ENCODE peak calls at places on chromosomes 2 and 18, in nine cellular contexts. V, I, S, W, Z, J, B, G and R are unnamed samples.

GRCh38 chr2:158692372-158693103 is 102.6 kb upstream of the DAPL1 start:
- DNase-seq in V (no peak), I (no peak), S (no peak), W (no peak), Z (no peak), J (no peak), B (no peak), G (peak), R (no peak)

GRCh38 chr2:43221660-43222471 is 4.5 kb downstream of the ZFP36L2 start:
- DNase-seq in V (no peak), I (peak), S (peak), W (peak), Z (peak), J (peak), B (peak), G (peak), R (peak)

GRCh38 chr2:40123321-40123720 is 328.6 kb downstream of the SLC8A1 start:
- DNase-seq in V (no peak), I (no peak), S (no peak), W (no peak), Z (no peak), J (no peak), B (no peak), G (no peak), R (no peak)

GRCh38 chr2:233865838-233866237 is 2.3 kb downstream of the MSL3B start:
- DNase-seq in V (no peak), I (no peak), S (no peak), W (no peak), Z (no peak), J (no peak), B (no peak), G (peak), R (no peak)

GRCh38 chr2:12584337-12584736 is 132.4 kb upstream of the TRIB2 start:
- DNase-seq in V (no peak), I (no peak), S (no peak), W (no peak), Z (no peak), J (no peak), B (no peak), G (no peak), R (no peak)

GRCh38 chr18:35489913-35490490 is 7.8 kb downstream of the INO80C start:
- DNase-seq in V (no peak), I (no peak), S (no peak), W (no peak), Z (no peak), J (no peak), B (no peak), G (no peak), R (no peak)

GRCh38 chr2:156800781-156801366 is 364.7 kb downstream of the GPD2 start:
- DNase-seq in V (no peak), I (no peak), S (no peak), W (no peak), Z (no peak), J (no peak), B (no peak), G (no peak), R (no peak)

GRCh38 chr18:63213331-63213900 is 106.2 kb downstream of the BCL2 start:
- DNase-seq in V (no peak), I (no peak), S (no peak), W (no peak), Z (no peak), J (no peak), B (no peak), G (peak), R (no peak)

GRCh38 chr2:119586085-119586484 is 41.8 kb downstream of the CFAP221 start:
- DNase-seq in V (no peak), I (no peak), S (no peak), W (no peak), Z (no peak), J (no peak), B (no peak), G (no peak), R (no peak)

GRCh38 chr2:149894226-149894625 is 306.7 kb upstream of the MMADHC start:
- DNase-seq in V (no peak), I (no peak), S (no peak), W (no peak), Z (no peak), J (no peak), B (no peak), G (no peak), R (no peak)

GRCh38 chr18:22171263-22171838 is 2.0 kb downstream of the GATA6 start:
- DNase-seq in V (no peak), I (no peak), S (no peak), W (no peak), Z (no peak), J (no peak), B (no peak), G (no peak), R (no peak)

GRCh38 chr2:78309460-78309859 is 716.0 kb upstream of the REG3G start:
- DNase-seq in V (no peak), I (no peak), S (no peak), W (no peak), Z (no peak), J (no peak), B (no peak), G (no peak), R (no peak)

GRCh38 chr2:54551123-54551756 is 95.1 kb downstream of the SPTBN1 start:
- DNase-seq in V (no peak), I (no peak), S (no peak), W (peak), Z (no peak), J (no peak), B (no peak), G (no peak), R (no peak)

GRCh38 chr2:238290079-238290478 is 1.7 kb upstream of the PER2 start:
- DNase-seq in V (no peak), I (peak), S (no peak), W (peak), Z (peak), J (peak), B (peak), G (peak), R (no peak)

GRCh38 chr2:238289574-238289973 is 1.2 kb upstream of the PER2 start:
- DNase-seq in V (no peak), I (no peak), S (no peak), W (no peak), Z (peak), J (no peak), B (peak), G (peak), R (no peak)

GRCh38 chr2:238286987-238287386 is 1.4 kb downstream of the PER2 start:
- DNase-seq in V (no peak), I (no peak), S (no peak), W (no peak), Z (peak), J (peak), B (no peak), G (no peak), R (no peak)

GRCh38 chr2:238287702-238288649 is at the start of gene PER2:
- DNase-seq in V (peak), I (peak), S (peak), W (peak), Z (peak), J (peak), B (peak), G (peak), R (peak)

DNA sequence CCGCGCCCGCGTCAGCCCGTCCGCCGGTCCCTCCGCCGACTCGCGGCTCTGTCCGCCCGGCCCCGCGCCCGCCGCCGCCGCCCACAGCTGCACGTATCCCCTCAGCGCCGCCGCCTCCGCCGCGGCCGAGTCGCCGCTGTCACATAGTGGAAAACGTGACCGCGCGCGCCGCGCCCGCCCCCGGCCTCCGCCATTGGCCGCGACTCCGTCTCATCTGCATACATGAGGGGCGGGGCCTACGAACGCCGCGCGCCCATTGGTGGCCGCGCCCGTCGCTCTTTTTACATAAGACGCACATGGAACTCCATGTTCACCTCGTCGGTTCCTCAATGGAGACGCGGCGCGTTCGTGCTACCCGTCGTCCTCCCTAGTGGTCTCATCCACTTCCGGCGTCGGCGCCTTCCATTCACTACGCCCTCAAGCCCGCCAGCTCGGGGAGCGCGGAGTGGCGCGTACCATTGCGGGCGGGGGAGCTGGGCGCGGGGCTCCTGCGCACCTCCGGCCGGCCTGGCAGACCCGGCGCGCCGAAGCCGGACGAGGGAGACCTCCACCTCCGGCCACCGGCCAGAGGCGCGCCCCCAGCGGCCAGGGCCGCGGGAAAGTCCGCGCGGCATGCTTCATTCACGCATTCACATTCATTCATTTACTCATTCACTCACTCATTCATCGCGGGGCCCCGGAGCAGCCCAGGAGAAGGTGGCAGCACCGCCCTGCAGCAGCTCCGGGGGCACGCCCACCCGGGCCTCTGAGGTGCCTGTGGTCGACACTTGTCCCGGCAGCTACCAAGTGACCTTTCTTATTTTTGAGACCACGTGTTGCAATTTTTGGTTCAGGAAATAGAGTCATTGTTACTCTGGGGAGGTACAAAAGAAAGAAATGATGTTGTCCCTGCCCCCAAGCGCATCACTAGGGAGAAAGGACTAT is 502 bp upstream of the PER2 start:
- DNase-seq in V (peak), I (peak), S (peak), W (peak), Z (peak), J (peak), B (peak), G (peak), R (peak)
- TF ChIP-seq POLR2A in V (peak), I (peak), S (peak), W (no peak), Z (peak), J (peak), B (peak), G (peak), R (peak)

DNA sequence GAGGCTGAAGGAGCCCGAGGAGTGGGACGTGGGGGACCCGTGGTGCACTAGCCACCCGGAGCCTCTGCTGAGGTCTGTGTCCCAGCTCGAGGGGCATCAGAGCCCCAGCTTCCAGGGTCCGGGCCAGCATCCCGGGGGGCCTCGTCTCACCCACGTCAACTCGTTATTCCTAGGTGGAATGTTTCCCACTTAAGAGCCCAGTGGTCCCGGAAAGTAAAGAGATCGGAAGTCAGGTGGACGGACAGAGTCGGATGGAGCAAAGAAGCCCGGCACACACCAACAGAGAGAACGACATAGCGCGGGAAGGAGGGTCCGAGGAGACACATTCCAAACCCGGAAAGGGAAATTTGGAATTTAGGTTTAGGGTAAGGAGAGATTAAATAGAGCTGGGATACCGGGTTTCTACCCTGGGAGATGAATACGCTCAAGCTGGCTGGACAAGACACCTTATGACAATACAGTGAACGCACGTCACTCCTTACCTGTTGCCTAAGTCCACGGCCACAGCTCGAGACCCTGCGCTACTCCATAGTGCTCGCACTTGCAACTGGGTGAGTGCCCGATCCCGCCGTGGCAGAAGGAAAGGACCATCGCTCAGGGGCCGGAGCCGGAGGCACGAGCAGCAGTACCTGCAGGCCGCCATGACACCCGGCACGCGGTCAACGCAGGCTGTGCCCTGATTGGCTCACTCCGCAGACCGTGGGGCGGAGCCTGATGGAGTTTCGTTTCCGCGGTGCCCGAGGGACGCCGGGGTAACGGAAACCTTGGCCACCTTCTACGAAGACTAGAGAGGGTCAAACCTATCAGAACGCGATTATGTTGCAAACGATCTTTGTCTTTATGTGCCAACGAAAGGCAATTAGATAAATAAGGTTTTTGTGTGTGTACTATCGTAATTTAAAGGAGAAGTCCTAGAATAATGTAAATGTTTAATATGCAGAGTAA is at the start of gene PNPT1:
- DNase-seq in V (peak), I (peak), S (peak), W (peak), Z (peak), J (peak), B (peak), G (peak), R (peak)
- TF ChIP-seq POLR2A in V (peak), I (peak), S (peak), W (no peak), Z (no peak), J (no peak), B (peak), G (peak), R (peak)

DNA sequence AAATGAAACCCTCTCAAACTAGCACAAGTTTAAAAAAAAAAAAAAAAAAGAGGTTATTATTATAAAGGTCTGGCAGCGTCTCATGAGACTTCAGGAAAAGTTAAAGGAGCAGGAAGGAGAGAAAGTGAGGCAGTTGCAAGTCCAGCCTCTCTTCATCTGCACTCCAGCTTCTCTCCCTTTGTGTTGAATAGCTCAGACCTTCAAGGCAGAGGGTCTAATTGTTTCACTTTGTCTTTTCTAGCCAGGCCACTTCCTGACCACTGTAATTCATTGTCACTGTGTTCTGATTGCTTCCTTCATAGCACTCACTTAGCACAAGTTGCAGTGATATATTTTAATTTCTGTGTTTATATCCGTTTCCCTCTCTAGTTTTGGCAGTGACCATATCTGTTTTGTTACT is 99.9 kb downstream of the SPATS2L start:
- DNase-seq in V (no peak), I (no peak), S (peak), W (no peak), Z (no peak), J (no peak), B (no peak), G (peak), R (no peak)
- TF ChIP-seq POLR2A in V (no peak), I (no peak), S (no peak), W (no peak), Z (no peak), J (no peak), B (no peak), G (no peak), R (no peak)

GRCh38 chr2:84904717-84905174 is 710 bp upstream of the TMSB10 start:
- DNase-seq in V (no peak), I (peak), S (peak), W (peak), Z (peak), J (peak), B (peak), G (peak), R (no peak)

GRCh38 chr2:84908948-84909713 is 3.7 kb downstream of the TMSB10 start:
- DNase-seq in V (no peak), I (no peak), S (no peak), W (no peak), Z (no peak), J (no peak), B (no peak), G (no peak), R (no peak)

GRCh38 chr2:84905181-84906107 is at the start of gene TMSB10:
- DNase-seq in V (peak), I (peak), S (peak), W (peak), Z (peak), J (peak), B (peak), G (peak), R (peak)

GRCh38 chr2:84906108-84906899 is 848 bp downstream of the TMSB10 start:
- DNase-seq in V (no peak), I (peak), S (no peak), W (peak), Z (peak), J (no peak), B (peak), G (peak), R (no peak)

GRCh38 chr2:84906900-84907714 is 1.7 kb downstream of the TMSB10 start:
- DNase-seq in V (peak), I (peak), S (peak), W (no peak), Z (peak), J (no peak), B (peak), G (peak), R (peak)
- TF ChIP-seq POLR2A in V (peak), I (peak), S (peak), W (no peak), Z (peak), J (no peak), B (no peak), G (no peak), R (peak)